ENCODE peak calls at places on chromosomes 4 and X, in six cellular contexts. W is adrenal gland, M is IMR-90, L is A549, H is stomach, E is H1. J is an unnamed sample.

GRCh38 chrX:117989512-117989911 is 127.1 kb downstream of the KLHL13 start:
- DNase-seq in E (no peak), H (no peak), M (no peak), L (no peak), W (no peak), J (no peak)

GRCh38 chrX:13494562-13494961 is 74.8 kb upstream of the EGFL6 start:
- DNase-seq in L (no peak), M (no peak), H (no peak), W (no peak), E (no peak), J (no peak)

GRCh38 chr4:138749303-138749702 is 266.3 kb upstream of the NOCT start:
- DNase-seq in L (no peak), M (peak), W (no peak), E (no peak), H (no peak), J (no peak)

GRCh38 chrX:107628662-107629532 is 587 bp downstream of the PRPS1 start:
- DNase-seq in L (peak), E (peak), M (peak), H (no peak), W (peak), J (peak)

GRCh38 chr4:52244773-52245360 is 193.8 kb downstream of the SPATA18 start:
- DNase-seq in W (no peak), M (no peak), E (no peak), L (no peak), H (no peak), J (no peak)

GRCh38 chr4:56907009-56907408 is 691 bp upstream of the REST start:
- DNase-seq in E (peak), W (no peak), H (no peak), L (no peak), M (no peak), J (peak)

GRCh38 chrX:149881081-149881711 is at the start of gene MAGEA8:
- DNase-seq in W (no peak), E (peak), H (no peak), M (no peak), L (no peak), J (peak)

GRCh38 chr4:158182736-158183135 is 9.9 kb upstream of the GASK1B start:
- DNase-seq in H (no peak), M (no peak), W (no peak), E (no peak), L (no peak), J (no peak)

GRCh38 chrX:44580466-44580865 is 37.8 kb upstream of the FUNDC1 start:
- DNase-seq in W (no peak), H (no peak), M (peak), E (no peak), L (no peak), J (no peak)

GRCh38 chrX:53481816-53482485 is 47.8 kb upstream of the HSD17B10 start:
- DNase-seq in E (peak), W (peak), M (peak), H (peak), L (peak), J (peak)

GRCh38 chr4:177118596-177118995 is 191.1 kb upstream of the NEIL3 start:
- DNase-seq in W (no peak), E (no peak), L (no peak), M (peak), H (no peak), J (no peak)

GRCh38 chr4:86818845-86819244 is 30.3 kb downstream of the SLC10A6 start:
- DNase-seq in H (no peak), W (no peak), E (no peak), M (no peak), L (no peak), J (no peak)

GRCh38 chr4:94758141-94758699 is 465 bp downstream of the BMPR1B start:
- DNase-seq in W (peak), H (no peak), E (peak), M (no peak), L (no peak), J (peak)

GRCh38 chrX:10633722-10634121 is 13.3 kb upstream of the MID1 start:
- DNase-seq in E (no peak), W (peak), H (no peak), M (peak), L (peak), J (no peak)

GRCh38 chr4:123696712-123697111 is 300.1 kb downstream of the SPRY1 start:
- DNase-seq in L (no peak), E (no peak), W (no peak), M (no peak), H (no peak), J (no peak)

GRCh38 chr4:159398236-159398638 is 295.4 kb downstream of the RAPGEF2 start:
- DNase-seq in M (peak), H (no peak), E (no peak), L (no peak), W (no peak), J (no peak)

GRCh38 chr4:1053080-1053661 is 41.7 kb downstream of the FGFRL1 start:
- DNase-seq in M (peak), W (peak), H (peak), E (no peak), L (no peak), J (no peak)

DNA sequence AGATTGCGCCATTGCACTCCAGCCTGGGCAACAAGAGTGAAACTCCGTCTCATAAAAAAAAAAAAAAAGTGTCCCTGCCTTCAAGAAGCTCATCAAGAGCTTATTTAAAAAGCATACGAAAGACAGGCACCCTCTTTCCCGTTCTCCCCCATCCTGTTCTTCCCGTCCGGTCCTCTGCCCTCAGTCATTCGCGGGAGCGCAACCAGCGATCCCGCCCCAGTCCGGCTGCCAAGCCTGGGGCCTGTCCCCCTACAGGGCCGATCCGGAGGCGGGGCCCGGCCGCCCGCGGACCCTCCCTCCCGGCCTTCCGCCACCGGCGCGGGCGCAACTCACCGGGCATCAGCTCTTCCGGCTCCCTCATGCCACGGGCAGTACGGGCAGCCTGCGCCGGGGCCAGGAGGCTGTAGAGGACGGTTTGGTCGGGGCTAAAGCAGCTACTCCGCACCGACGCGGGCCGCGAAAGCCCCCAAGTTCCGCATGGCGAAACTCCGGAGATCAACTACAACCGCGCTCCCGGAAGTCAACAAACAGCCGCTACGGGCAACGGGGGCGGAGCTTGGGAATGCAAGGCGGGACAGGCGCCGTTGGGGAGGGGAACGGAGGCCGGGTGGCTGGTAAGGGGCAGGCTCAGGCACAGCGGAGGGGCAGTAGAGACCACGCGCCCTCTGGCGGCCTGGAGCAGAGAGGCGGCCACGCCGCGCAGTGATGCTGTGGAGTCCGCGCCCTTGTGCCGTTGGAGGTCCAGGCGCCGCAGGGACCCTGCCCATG is at the start of gene RPGR:
- DNase-seq in E (peak), M (peak), W (peak), H (peak), L (peak), J (peak)
- TF ChIP-seq POLR2A in E (peak), M (peak), W (peak), H (no peak), L (peak), J (peak)

GRCh38 chrX:23841847-23842522 is 59.0 kb downstream of the SAT1 start:
- DNase-seq in M (no peak), H (no peak), E (no peak), L (no peak), W (no peak), J (no peak)
- TF ChIP-seq POLR2A in M (no peak), H (no peak), E (no peak), L (no peak), W (no peak), J (no peak)

DNA sequence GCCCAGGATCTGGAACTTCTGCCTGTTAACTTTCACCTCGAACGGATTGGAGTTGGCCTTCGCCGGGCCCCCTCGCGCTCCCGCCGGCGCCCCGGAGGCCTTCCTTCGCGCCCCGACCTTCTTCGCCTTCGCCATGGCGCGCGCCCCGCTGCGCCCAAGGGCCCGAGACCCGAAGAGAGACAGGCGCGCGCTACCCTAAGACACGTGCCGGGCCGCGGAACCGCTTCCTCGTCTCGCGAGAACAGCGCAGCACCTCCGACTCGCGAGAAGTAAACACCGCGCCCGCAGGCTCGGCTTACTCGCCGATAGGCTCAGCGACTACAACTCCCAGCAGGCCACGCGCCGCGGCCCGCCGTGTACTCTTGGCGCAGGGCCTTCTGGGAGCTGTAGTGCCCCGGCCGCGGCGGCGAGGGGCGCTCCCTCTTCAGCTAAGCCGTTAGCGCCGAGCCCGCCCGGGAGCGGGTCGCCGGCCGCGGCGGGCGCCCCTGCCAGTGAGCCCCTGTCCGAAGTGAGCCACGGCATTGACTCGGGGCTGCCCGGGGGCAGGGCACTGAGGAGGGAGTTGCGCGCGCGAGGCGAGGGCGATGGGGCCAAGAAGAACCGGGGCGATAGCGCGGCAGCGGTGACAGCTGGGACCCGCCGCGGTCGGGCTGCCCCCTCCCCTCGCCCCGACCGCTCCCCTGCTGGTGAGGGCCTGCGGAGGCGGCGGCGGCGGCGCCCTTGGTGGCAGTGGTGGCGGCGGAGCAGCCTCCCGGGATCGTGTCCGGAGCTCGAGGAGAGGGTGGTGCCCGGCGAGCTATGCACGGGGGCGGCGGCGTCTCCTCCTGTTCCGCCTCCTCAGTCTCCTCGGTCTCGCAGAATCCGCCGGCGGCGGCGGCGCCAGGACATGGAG is at the start of the genes GRK4 and NOP14:
- DNase-seq in W (peak), M (peak), H (peak), L (peak), E (peak), J (peak)
- TF ChIP-seq POLR2A in W (peak), M (peak), H (no peak), L (peak), E (no peak), J (peak)

GRCh38 chr4:6749340-6750171 is 33.0 kb upstream of the KIAA0232 start:
- DNase-seq in W (peak), M (peak), E (no peak), H (peak), L (peak), J (peak)
- TF ChIP-seq POLR2A in W (no peak), M (no peak), E (no peak), H (no peak), L (peak), J (no peak)

GRCh38 chrX:154355776-154356140 is 18.7 kb downstream of the FLNA start:
- DNase-seq in W (no peak), L (no peak), H (no peak), M (no peak), E (no peak), J (no peak)
- TF ChIP-seq POLR2A in W (no peak), L (no peak), H (no peak), M (no peak), E (no peak), J (no peak)

GRCh38 chrX:71095971-71096701 is 485 bp downstream of the FOXO4 start:
- DNase-seq in L (peak), W (no peak), H (no peak), M (peak), E (no peak), J (peak)

GRCh38 chrX:71098302-71098701 is 2.7 kb downstream of the FOXO4 start:
- DNase-seq in L (peak), W (peak), E (no peak), M (peak), H (peak), J (peak)

GRCh38 chrX:71095033-71095432 is 618 bp upstream of the FOXO4 start:
- DNase-seq in W (no peak), H (no peak), M (no peak), L (no peak), E (no peak), J (peak)

GRCh38 chrX:71096702-71097032 is 1.0 kb downstream of the FOXO4 start:
- DNase-seq in E (no peak), H (peak), L (no peak), M (no peak), W (no peak), J (peak)

DNA sequence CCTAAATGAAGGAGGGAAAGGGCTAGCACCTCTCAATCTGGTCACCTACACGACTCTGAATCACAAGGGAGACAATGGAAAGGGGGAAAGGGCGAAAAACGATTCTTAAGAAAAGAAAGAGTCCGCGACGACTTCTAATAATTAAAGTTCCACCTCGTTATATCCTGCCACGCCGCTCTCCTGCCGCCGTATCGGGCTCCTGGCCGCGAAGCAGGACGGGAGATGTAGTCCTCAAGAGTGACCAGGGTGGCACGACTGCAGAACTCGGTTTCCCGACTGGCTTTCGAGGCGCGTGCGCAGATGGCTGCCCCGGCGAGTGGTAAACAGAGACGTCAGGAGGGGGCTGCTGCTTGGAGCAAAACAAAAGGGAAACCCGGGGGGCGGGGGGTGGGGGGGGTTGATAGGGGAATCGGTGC is at the start of gene FOXO4:
- DNase-seq in W (peak), L (peak), M (peak), H (peak), E (peak), J (peak)
- TF ChIP-seq POLR2A in W (no peak), L (peak), M (no peak), H (no peak), E (no peak), J (peak)

DNA sequence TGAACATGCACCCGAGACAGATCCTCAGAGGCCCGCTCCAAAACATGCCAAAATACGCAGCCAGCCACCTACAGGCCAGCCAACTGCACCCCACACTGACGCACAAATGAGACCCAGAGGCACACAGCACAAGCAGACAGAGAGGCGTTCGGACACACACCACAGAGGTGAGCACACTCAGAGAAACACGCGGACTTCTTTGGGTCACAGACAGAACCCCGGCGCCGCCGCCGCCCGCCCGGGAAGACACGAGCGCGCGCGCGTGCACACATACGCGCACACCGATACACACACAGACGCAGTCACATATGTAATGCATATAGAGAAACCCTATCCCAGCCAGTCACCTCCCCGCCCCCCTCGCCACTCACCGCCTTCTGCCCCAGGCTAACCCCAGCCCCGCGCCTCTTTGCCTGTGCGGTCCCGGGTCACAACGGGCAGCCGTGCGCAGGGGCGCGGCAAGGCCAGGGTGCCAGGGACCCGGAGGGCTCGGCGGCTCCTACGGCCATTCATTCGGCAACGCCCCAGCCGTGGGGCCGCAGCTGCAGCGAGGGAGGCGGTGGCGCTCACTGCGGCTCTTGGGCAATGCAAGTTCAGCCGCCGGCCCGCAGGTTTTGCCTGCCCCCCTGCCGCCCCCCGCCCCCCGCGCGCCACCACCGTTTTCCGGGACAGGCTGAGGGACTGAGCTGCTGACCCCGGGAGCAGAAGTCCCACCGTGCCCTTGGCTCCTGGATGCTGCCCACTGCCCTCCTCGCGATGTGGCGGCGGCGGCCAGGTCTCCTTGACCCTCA is 532 bp downstream of the SEPTIN6 start:
- DNase-seq in L (peak), H (peak), M (peak), W (peak), E (peak), J (peak)
- TF ChIP-seq POLR2A in L (no peak), H (no peak), M (no peak), W (peak), E (no peak), J (no peak)

DNA sequence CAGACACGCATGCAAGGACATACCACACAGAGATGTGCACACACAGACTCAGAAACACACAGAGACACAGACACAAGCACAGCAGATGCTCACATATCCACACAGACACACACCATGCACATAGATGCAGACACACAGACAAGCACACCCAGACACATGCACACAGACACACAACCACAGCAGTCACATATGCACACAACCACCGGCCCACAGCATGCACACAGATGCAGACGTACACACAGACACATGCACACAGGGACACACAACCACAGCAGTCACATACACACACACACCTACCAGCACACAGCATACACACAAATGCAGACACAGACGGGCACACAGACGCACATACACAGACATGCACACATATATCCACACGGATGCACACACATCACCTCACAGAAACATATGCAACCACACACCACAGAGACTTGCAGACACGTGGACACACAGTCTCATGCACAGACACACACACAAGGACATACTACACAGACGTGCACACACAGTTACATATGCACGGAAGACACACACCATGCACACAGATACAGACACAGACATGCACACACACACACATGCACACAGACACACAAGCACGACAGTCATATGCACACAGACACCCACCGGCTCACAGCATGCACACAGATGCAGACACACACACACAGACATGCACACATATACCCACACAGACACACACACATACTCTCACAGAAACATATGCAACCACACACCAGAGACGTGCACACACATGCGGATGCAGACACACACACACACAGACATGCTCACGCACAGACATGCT is 25.2 kb upstream of the SLC25A6 start:
- DNase-seq in H (no peak), W (no peak), M (no peak), E (no peak), L (no peak), J (no peak)
- TF ChIP-seq POLR2A in H (no peak), W (no peak), M (no peak), E (no peak), L (no peak), J (peak)

GRCh38 chr4:148043990-148044645 is 312.2 kb downstream of the ARHGAP10 start:
- DNase-seq in W (no peak), M (no peak), E (no peak), H (no peak), L (no peak), J (no peak)

GRCh38 chr4:148041606-148042324 is 309.9 kb downstream of the ARHGAP10 start:
- DNase-seq in M (no peak), W (no peak), E (no peak), L (no peak), H (no peak), J (no peak)

GRCh38 chr4:148044889-148045352 is 313.0 kb downstream of the ARHGAP10 start:
- DNase-seq in M (no peak), L (no peak), W (no peak), H (no peak), E (no peak), J (no peak)
- TF ChIP-seq POLR2A in M (no peak), L (no peak), W (no peak), H (no peak), E (no peak), J (no peak)

GRCh38 chr4:175066923-175067627 is 148.9 kb downstream of the ADAM29 start:
- DNase-seq in M (no peak), H (no peak), W (no peak), E (no peak), L (no peak), J (no peak)
- TF ChIP-seq POLR2A in M (no peak), H (no peak), W (no peak), E (no peak), L (no peak), J (no peak)